ENCODE peak calls at places on chromosomes 2 and 18, in six cellular contexts. Q is transverse colon, A is tibial nerve, F is stomach, W is K562, N is HepG2. U is an unnamed sample.
A peak's percentile ranks its signal among the peaks of the same experiment; 100 is the strongest.

GRCh38 chr2:149451417-149452165 is 121.2 kb downstream of the LYPD6 start:
- DNase-seq in Q (no peak), A (no peak), F (no peak), W (no peak), N (no peak), U (no peak)

GRCh38 chr2:172128484-172128883 is 25.8 kb upstream of the DLX2 start:
- DNase-seq in Q (no peak), A (no peak), F (no peak), W (no peak), N (no peak), U (no peak)

GRCh38 chr2:83817511-83817910 is 641.6 kb downstream of the SUCLG1 start:
- DNase-seq in Q (no peak), A (no peak), F (no peak), W (no peak), N (no peak), U (no peak)

GRCh38 chr2:84741182-84741822 is 139.6 kb downstream of the TRABD2A start:
- DNase-seq in Q (peak; percentile 39), A (no peak), F (peak; percentile 26), W (no peak), N (peak; percentile 25), U (no peak)

GRCh38 chr2:217248312-217248935 is 388.6 kb upstream of the TNP1 start:
- DNase-seq in Q (peak; percentile 50), A (peak; percentile 74), F (peak; percentile 32), W (no peak), N (no peak), U (peak; percentile 66)

GRCh38 chr2:72144412-72144745 is 3.3 kb downstream of the CYP26B1 start:
- DNase-seq in Q (no peak), A (no peak), F (peak; percentile 25), W (no peak), N (no peak), U (no peak)

GRCh38 chr2:185074156-185074555 is 475.8 kb downstream of the ZNF804A start:
- DNase-seq in Q (no peak), A (no peak), F (no peak), W (no peak), N (no peak), U (no peak)

GRCh38 chr2:146632707-146633106 is 1212.1 kb upstream of the ACVR2A start:
- DNase-seq in Q (no peak), A (no peak), F (no peak), W (no peak), N (no peak), U (no peak)

GRCh38 chr2:237210763-237211162 is 125.1 kb downstream of the COPS8 start:
- DNase-seq in Q (no peak), A (no peak), F (peak; percentile 16), W (no peak), N (no peak), U (no peak)

GRCh38 chr2:241291152-241291551 is 24.3 kb downstream of the HDLBP start:
- DNase-seq in Q (no peak), A (no peak), F (no peak), W (no peak), N (no peak), U (no peak)

GRCh38 chr2:98123286-98123685 is 36.3 kb downstream of the VWA3B start:
- DNase-seq in Q (no peak), A (no peak), F (no peak), W (no peak), N (no peak), U (no peak)

GRCh38 chr2:197197808-197198409 is 112.7 kb downstream of the ANKRD44 start:
- DNase-seq in Q (no peak), A (no peak), F (no peak), W (no peak), N (no peak), U (no peak)

GRCh38 chr2:393711-394696 is 106.1 kb upstream of the ALKAL2 start:
- DNase-seq in Q (peak; percentile 30), A (no peak), F (no peak), W (no peak), N (no peak), U (no peak)

GRCh38 chr2:2827237-2827636 is 496.2 kb upstream of the MYT1L start:
- DNase-seq in Q (no peak), A (no peak), F (peak; percentile 16), W (no peak), N (no peak), U (no peak)

GRCh38 chr2:167550448-167550847 is 662.2 kb downstream of the XIRP2 start:
- DNase-seq in Q (no peak), A (no peak), F (no peak), W (no peak), N (peak; percentile 6), U (no peak)

GRCh38 chr2:45241061-45241561 is 231.9 kb upstream of the SIX2 start:
- DNase-seq in Q (no peak), A (no peak), F (no peak), W (no peak), N (no peak), U (no peak)

GRCh38 chr2:194271283-194271961 is 1385.6 kb upstream of the SLC39A10 start:
- DNase-seq in Q (no peak), A (no peak), F (no peak), W (no peak), N (no peak), U (no peak)

GRCh38 chr2:68413466-68413865 is 48.4 kb downstream of the PLEK start:
- DNase-seq in Q (no peak), A (no peak), F (no peak), W (no peak), N (no peak), U (no peak)

GRCh38 chr2:53058526-53058925 is 709.1 kb upstream of the CHAC2 start:
- DNase-seq in Q (no peak), A (no peak), F (no peak), W (no peak), N (no peak), U (no peak)

GRCh38 chr2:99708231-99708630 is 218.4 kb upstream of the REV1 start:
- DNase-seq in Q (no peak), A (peak; percentile 32), F (no peak), W (peak; percentile 11), N (no peak), U (no peak)

GRCh38 chr18:53004798-53005197 is 664.8 kb downstream of the DCC start:
- DNase-seq in Q (no peak), A (no peak), F (no peak), W (no peak), N (no peak), U (no peak)

GRCh38 chr2:65368464-65368863 is 63.9 kb downstream of the SPRED2 start:
- DNase-seq in Q (no peak), A (no peak), F (no peak), W (no peak), N (no peak), U (no peak)

GRCh38 chr2:172554352-172555271 is 1.3 kb upstream of the PDK1 start:
- DNase-seq in Q (no peak), A (no peak), F (no peak), W (no peak), N (no peak), U (no peak)

GRCh38 chr18:37402735-37403099 is 162.9 kb downstream of the CELF4 start:
- DNase-seq in Q (no peak), A (no peak), F (no peak), W (no peak), N (no peak), U (no peak)

GRCh38 chr18:61876899-61877298 is 15.9 kb downstream of the RNF152 start:
- DNase-seq in Q (no peak), A (no peak), F (no peak), W (no peak), N (peak; percentile 44), U (no peak)

GRCh38 chr2:183010112-183010511 is 28.1 kb downstream of the NCKAP1 start:
- DNase-seq in Q (no peak), A (no peak), F (no peak), W (peak; percentile 67), N (no peak), U (no peak)

GRCh38 chr18:63267990-63268721 is 51.4 kb downstream of the BCL2 start:
- DNase-seq in Q (no peak), A (no peak), F (no peak), W (no peak), N (no peak), U (no peak)

GRCh38 chr18:27785815-27786537 is 391.0 kb downstream of the CDH2 start:
- DNase-seq in Q (no peak), A (no peak), F (no peak), W (no peak), N (no peak), U (no peak)

GRCh38 chr18:76384861-76385680 is 110.0 kb downstream of the ZNF516 start:
- DNase-seq in Q (no peak), A (no peak), F (peak; percentile 18), W (no peak), N (no peak), U (peak; percentile 54)

DNA sequence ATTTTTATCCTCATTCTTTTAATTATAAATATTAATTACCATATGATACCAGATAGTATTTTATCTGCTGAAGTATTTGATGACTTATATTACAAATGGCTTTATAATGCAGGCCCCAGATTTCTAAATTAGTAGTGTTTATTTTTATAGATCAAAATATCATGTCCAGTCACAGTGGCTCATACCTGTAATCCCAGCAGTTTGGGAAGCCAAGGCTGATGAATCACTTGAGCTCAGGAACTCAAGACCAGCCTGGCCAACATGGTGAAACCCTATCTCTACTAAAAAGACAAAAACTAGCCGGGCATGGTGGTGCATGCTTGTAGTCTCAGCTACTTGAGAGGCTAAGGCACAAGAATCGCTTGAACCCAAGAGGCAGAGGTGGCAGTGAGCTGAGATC is 100.1 kb upstream of the ARHGAP15 start:
- DNase-seq in Q (no peak), A (no peak), F (no peak), W (no peak), N (no peak), U (no peak)
- TF ChIP-seq EP300 in Q (no peak), A (no peak), F (no peak), W (no peak), N (no peak), U (no peak)

GRCh38 chr2:240130393-240131195 is 5.5 kb downstream of the COPS9 start:
- DNase-seq in Q (no peak), A (no peak), F (no peak), W (no peak), N (no peak), U (peak; percentile 33)
- H3K36me3 ChIP-seq in Q (peaks cover 16% of the 10 kb centered on the region), A (peaks cover 86% of the 10 kb centered on the region), F (peaks cover 84% of the 10 kb centered on the region), W (peaks cover 43% of the 10 kb centered on the region), N (peaks cover 64% of the 10 kb centered on the region), U (peaks cover 64% of the 10 kb centered on the region)

GRCh38 chr18:50194623-50195532 is at the start of gene MYO5B:
- DNase-seq in Q (peak; percentile 91), A (no peak), F (peak; percentile 91), W (peak; percentile 81), N (peak; percentile 63), U (no peak)
- TF ChIP-seq POLR2A in Q (peak; percentile 84), A (no peak), F (no peak), W (no peak), N (peak; percentile 41), U (no peak)

DNA sequence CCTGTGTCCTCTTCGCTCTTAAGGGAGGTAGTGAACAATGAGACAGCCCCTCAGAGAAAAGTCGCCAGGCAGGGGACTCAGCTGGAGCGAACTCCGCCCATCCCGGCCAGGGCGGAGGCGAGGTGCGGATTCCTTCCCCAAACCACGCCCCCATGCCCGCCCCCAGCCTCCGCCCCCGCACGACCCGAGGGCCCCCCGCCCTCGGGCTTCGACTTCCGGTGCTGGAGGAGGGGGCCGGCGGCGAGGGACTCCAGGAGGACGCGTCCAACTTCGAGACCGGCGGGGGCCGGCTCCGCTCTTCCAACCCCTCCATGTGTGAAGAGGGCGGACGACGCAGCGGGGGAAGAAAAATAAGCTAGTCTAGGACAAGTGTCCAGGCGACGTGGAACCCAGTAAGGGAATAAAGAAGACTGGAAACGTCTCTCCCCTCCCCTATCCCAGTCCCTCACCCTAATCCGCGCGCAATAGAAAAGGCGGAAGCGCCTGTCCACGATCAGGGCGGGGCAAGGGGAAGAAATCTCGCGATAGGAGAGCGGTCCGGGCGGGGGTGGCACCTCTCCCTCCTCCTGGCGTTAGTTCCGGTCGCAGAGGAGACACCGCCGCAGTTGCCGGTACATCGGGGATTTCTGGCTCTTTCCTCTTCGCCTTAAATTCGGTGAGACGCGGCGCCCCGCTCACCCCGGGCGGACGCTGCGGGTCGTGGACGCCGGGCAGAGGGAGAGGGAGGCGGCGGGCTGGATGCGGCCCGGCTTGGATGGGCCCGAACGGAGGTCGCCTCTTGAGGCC is at the start of gene BZW1:
- DNase-seq in Q (peak; percentile 97), A (peak; percentile 95), F (peak; percentile 96), W (peak; percentile 95), N (peak; percentile 95), U (peak; percentile 98)
- TF ChIP-seq EP300 in Q (no peak), A (peak; percentile 96), F (no peak), W (no peak), N (no peak), U (no peak)